ENCODE peak calls at places on chromosome 12, in five cellular contexts. S is AG04449, F is foreskin fibroblast, Z is psoas muscle, I is mammary epithelial cell. L is an unnamed sample.

GRCh38 chr12:124742702-124743101 is 121.0 kb downstream of the SCARB1 start:
- DNase-seq in S (no peak), F (no peak), Z (no peak), I (no peak), L (no peak)

GRCh38 chr12:74170645-74171477 is 366.8 kb upstream of the ATXN7L3B start:
- DNase-seq in S (no peak), F (no peak), Z (peak), I (no peak), L (no peak)

GRCh38 chr12:73124480-73124879 is 852.3 kb downstream of the TRHDE start:
- DNase-seq in S (no peak), F (no peak), Z (no peak), I (no peak), L (no peak)

GRCh38 chr12:47216150-47216677 is 136.5 kb upstream of the AMIGO2 start:
- DNase-seq in S (no peak), F (no peak), Z (no peak), I (no peak), L (no peak)

GRCh38 chr12:49705479-49706267 is 1.5 kb downstream of the FMNL3 start:
- DNase-seq in S (peak), F (peak), Z (peak), I (peak), L (peak)

GRCh38 chr12:77124767-77125166 is 59.4 kb upstream of the E2F7 start:
- DNase-seq in S (peak), F (peak), Z (no peak), I (peak), L (no peak)

GRCh38 chr12:22318122-22318737 is 16.3 kb downstream of the ST8SIA1 start:
- DNase-seq in S (no peak), F (no peak), Z (no peak), I (peak), L (no peak)

GRCh38 chr12:118358607-118359540 is 13.8 kb downstream of the TAOK3 start:
- DNase-seq in S (no peak), F (no peak), Z (no peak), I (no peak), L (no peak)

GRCh38 chr12:132046561-132046960 is 96.8 kb downstream of the EP400 start:
- DNase-seq in S (peak), F (peak), Z (no peak), I (no peak), L (no peak)

GRCh38 chr12:62724947-62725447 is 210.0 kb downstream of the PPM1H start:
- DNase-seq in S (peak), F (peak), Z (no peak), I (peak), L (peak)

DNA sequence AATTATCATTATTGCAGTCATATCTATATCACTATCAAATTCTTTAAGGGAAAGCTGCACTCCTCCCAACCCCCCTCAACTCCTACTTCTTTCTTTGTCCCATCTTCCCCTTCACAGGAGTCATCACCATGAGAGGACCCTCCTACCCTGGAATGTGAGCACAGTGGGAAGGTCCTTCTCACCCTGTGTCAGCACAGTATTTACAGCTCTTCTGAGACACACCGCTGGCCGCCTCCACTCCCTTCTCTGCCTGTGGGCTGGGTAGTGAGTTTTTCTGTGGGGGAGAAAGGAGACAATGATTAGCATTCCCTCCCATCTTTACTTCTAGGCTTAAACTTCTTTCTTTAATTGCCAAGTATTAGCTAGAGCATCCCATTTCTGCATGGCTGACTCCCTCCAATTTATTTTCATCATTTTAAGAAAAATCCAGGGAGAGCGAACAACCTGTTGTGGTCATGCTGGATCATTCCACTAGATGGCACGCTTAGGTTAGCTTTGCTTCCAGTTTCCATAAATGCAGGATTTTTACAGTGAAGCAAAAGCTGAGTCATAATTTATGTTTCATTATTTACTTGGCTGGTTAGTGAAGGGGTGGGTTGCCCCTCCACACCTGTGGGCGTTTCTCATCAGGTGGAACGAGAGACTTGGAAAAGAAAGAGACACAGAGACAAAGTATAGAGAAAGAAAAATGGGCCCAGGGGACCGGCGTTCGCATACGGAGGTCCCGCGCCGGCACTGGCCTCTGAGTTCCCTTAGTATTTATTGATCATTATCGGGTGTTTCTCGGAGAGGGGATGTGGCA is 188.5 kb downstream of the ALX1 start:
- DNase-seq in S (peak), F (peak), Z (no peak), I (peak), L (no peak)
- H3K4me3 ChIP-seq in S (peak), F (peak), Z (peak), I (no peak), L (peak)

GRCh38 chr12:3667485-3667884 is 85.4 kb downstream of the CRACR2A start:
- DNase-seq in S (no peak), F (no peak), Z (no peak), I (no peak), L (no peak)
- TF ChIP-seq CTCF in S (peak), F (no peak), Z (no peak), I (peak), L (no peak)

GRCh38 chr12:106586535-106586802 is 3.7 kb downstream of the RFX4 start:
- DNase-seq in S (no peak), F (no peak), Z (no peak), I (no peak), L (no peak)
- H3K4me3 ChIP-seq in S (no peak), F (no peak), Z (peak), I (no peak), L (no peak)

GRCh38 chr12:108696111-108696995 is 35.0 kb downstream of the CORO1C start:
- DNase-seq in S (peak), F (peak), Z (no peak), I (peak), L (no peak)

GRCh38 chr12:108693186-108693585 is 38.1 kb downstream of the CORO1C start:
- DNase-seq in S (no peak), F (no peak), Z (no peak), I (no peak), L (no peak)

GRCh38 chr12:108696996-108697290 is 34.4 kb downstream of the CORO1C start:
- DNase-seq in S (no peak), F (no peak), Z (no peak), I (no peak), L (no peak)

GRCh38 chr12:108693781-108694180 is 37.5 kb downstream of the CORO1C start:
- DNase-seq in S (no peak), F (no peak), Z (no peak), I (no peak), L (no peak)

GRCh38 chr12:108694812-108695278 is 36.5 kb downstream of the CORO1C start:
- DNase-seq in S (no peak), F (no peak), Z (no peak), I (peak), L (no peak)
- TF ChIP-seq CTCF in S (no peak), F (no peak), Z (no peak), I (no peak), L (no peak)

GRCh38 chr12:53827306-53827705 is 75.5 kb upstream of the CISTR start:
- DNase-seq in S (no peak), F (no peak), Z (no peak), I (no peak), L (no peak)
- H3K4me3 ChIP-seq in S (no peak), F (no peak), Z (no peak), I (no peak), L (no peak)

GRCh38 chr12:104698871-104699270 is 242.1 kb downstream of the CHST11 start:
- DNase-seq in S (no peak), F (no peak), Z (no peak), I (peak), L (no peak)
- TF ChIP-seq CTCF in S (no peak), F (no peak), Z (no peak), I (no peak), L (no peak)

GRCh38 chr12:92506460-92506859 is 196.3 kb upstream of the PLEKHG7 start:
- DNase-seq in S (no peak), F (no peak), Z (no peak), I (no peak), L (no peak)

GRCh38 chr12:92506891-92507290 is 195.9 kb upstream of the PLEKHG7 start:
- DNase-seq in S (no peak), F (no peak), Z (no peak), I (no peak), L (no peak)

GRCh38 chr12:92503029-92503931 is 199.5 kb upstream of the PLEKHG7 start:
- DNase-seq in S (no peak), F (no peak), Z (no peak), I (no peak), L (peak)

GRCh38 chr12:92503977-92504966 is 198.5 kb upstream of the PLEKHG7 start:
- DNase-seq in S (no peak), F (no peak), Z (peak), I (no peak), L (peak)

DNA sequence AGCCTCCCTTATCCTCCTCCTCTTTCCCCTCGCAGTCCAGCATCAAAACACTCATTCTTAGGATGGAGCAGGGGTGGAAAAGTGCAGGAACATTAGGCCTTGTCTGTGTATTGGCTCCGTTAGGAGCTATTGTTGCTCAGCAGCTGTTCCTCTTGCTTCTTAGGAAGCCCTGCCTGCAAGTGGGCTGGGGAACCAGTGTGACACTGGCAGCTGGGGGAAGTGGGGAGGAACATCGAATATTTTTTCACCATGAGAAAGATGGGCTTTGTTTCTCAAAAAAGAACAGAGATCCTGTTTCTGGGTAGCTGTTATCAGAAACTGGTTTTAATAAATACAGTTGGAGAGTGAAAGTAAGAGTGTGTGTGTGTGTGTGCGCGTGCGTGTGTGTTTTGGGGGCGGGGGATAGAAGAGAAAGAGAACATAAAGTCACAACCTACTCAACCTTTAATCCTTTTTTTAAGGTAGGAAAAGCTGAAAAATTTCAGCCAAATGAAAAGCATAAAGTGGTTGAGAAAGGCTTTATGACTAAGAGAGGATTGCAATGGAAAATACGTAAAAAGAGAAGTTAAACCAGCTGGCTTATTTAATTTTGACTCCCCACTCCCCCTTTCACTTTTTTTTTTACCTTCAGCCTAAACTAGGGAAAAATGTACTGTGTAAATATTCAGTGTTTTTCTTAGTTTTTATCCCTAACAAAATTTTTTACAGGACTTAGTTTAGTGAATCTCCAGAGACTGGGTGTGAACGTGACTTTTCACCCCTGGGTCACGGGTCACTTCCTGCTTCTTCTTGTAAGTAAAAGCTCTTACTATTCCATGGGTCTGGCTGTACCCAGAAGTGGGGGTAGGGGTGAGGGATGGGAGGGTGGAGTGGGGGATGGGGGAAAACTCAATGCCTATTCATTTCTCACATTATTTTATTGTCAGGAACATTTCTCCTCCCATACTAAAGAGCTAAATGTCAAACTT is 197.1 kb upstream of the PLEKHG7 start:
- DNase-seq in S (no peak), F (no peak), Z (peak), I (no peak), L (peak)
- H3K4me3 ChIP-seq in S (peak), F (no peak), Z (peak), I (no peak), L (peak)

L was measured in ovary.